ENCODE peak calls at places on chromosomes 4 and X, in seven cellular contexts. S is M059J, H is HuH-7, W is iris pigment epithelial cell, Q is ELF-1, T is HEK293T, O is RKO. F is an unnamed sample.
A peak's percentile ranks its signal among the peaks of the same experiment; 100 is the strongest.

GRCh38 chrX:132491191-132491590 is 2.4 kb upstream of the MBNL3 start:
- DNase-seq in S (peak; percentile 72), W (no peak), T (no peak), O (peak; percentile 54), H (peak; percentile 57), Q (no peak), F (no peak)

GRCh38 chr4:21304061-21304541 is 603.8 kb downstream of the PACRGL start:
- DNase-seq in O (no peak), S (peak; percentile 3), H (no peak), T (no peak), Q (peak; percentile 19), W (peak; percentile 18), F (peak; percentile 82)

GRCh38 chrX:51860679-51861078 is 32.7 kb upstream of the MAGED1 start:
- DNase-seq in T (peak; percentile 57), H (peak; percentile 1), S (peak; percentile 32), O (peak; percentile 66), Q (peak; percentile 69), W (peak; percentile 49), F (peak; percentile 55)

GRCh38 chrX:13432376-13432775 is 112.5 kb upstream of the ATXN3L start:
- DNase-seq in W (peak; percentile 96), Q (no peak), O (peak; percentile 4), H (no peak), T (no peak), S (peak; percentile 93), F (no peak)

GRCh38 chr4:3248178-3248480 is 830 bp upstream of the MSANTD1 start:
- DNase-seq in Q (no peak), H (no peak), O (no peak), W (no peak), T (no peak), S (no peak), F (no peak)

GRCh38 chr4:114601304-114602052 is 2.9 kb downstream of the UGT8 start:
- DNase-seq in O (no peak), H (no peak), S (no peak), T (no peak), Q (no peak), W (no peak), F (no peak)

GRCh38 chr4:126458993-126459392 is 1144.2 kb downstream of the FAT4 start:
- DNase-seq in S (no peak), H (no peak), Q (no peak), T (no peak), O (no peak), W (no peak), F (no peak)

GRCh38 chr4:152154433-152154832 is 381.5 kb downstream of the FBXW7 start:
- DNase-seq in H (no peak), S (no peak), Q (no peak), O (no peak), T (no peak), W (no peak), F (no peak)

GRCh38 chr4:7715251-7716014 is 224.2 kb downstream of the AFAP1 start:
- DNase-seq in H (no peak), W (no peak), Q (no peak), S (no peak), O (no peak), T (no peak), F (no peak)

GRCh38 chr4:93103042-93103441 is 725.5 kb upstream of the ATOH1 start:
- DNase-seq in Q (peak; percentile 16), O (no peak), S (no peak), H (no peak), T (peak; percentile 10), W (no peak), F (no peak)

GRCh38 chr4:3305610-3306371 is 13.0 kb downstream of the RGS12 start:
- DNase-seq in H (no peak), S (peak; percentile 71), O (no peak), Q (no peak), T (no peak), W (peak; percentile 48), F (peak; percentile 43)

GRCh38 chrX:110258552-110258951 is 59.3 kb downstream of the AMMECR1 start:
- DNase-seq in T (no peak), W (peak; percentile 26), S (peak; percentile 35), O (peak; percentile 47), H (no peak), Q (no peak), F (no peak)

GRCh38 chr4:78610546-78611214 is 59.1 kb downstream of the ANXA3 start:
- DNase-seq in O (no peak), S (peak; percentile 24), H (no peak), T (no peak), Q (no peak), W (peak; percentile 81), F (no peak)

GRCh38 chr4:120080533-120080932 is 13.9 kb upstream of the MAD2L1 start:
- DNase-seq in H (no peak), S (no peak), T (no peak), Q (no peak), O (no peak), W (no peak), F (no peak)

GRCh38 chrX:109714340-109714958 is 18.6 kb downstream of the ACSL4 start:
- DNase-seq in W (peak; percentile 83), T (no peak), Q (no peak), S (peak; percentile 79), O (peak; percentile 87), H (no peak), F (no peak)

GRCh38 chrX:19772306-19772705 is 115.1 kb downstream of the SH3KBP1 start:
- DNase-seq in H (no peak), O (peak; percentile 13), Q (no peak), W (peak; percentile 47), S (peak; percentile 70), T (no peak), F (no peak)

GRCh38 chr4:54505362-54505761 is 152.4 kb upstream of the KIT start:
- DNase-seq in T (no peak), O (no peak), W (no peak), S (no peak), Q (no peak), H (no peak), F (no peak)

F was measured in islet precursor cell.